ENCODE peak calls at places on chromosome 21, in seven cellular contexts. One of them, this sample, is unnamed.

GRCh38 chr21:45209046-45209445 is 78.6 kb downstream of the POFUT2 start:
- DNase-seq in AG09309: peak; percentile 8
- DNase-seq in left ventricle myocardium inferior: no peak
- DNase-seq in body of pancreas: no peak
- DNase-seq in tibial artery: no peak
- DNase-seq in uterus: no peak
- DNase-seq in fibroblast of lung: peak; percentile 69
- DNase-seq in this sample: no peak

GRCh38 chr21:44300262-44300959 is 558 bp downstream of the PFKL start:
- DNase-seq in AG09309: no peak
- DNase-seq in left ventricle myocardium inferior: peak; percentile 81
- DNase-seq in body of pancreas: peak; percentile 77
- DNase-seq in tibial artery: peak; percentile 88
- DNase-seq in uterus: peak; percentile 70
- DNase-seq in fibroblast of lung: peak; percentile 45
- DNase-seq in this sample: peak; percentile 35

GRCh38 chr21:42518216-42518615 is 4.6 kb downstream of the SLC37A1 start:
- DNase-seq in AG09309: peak; percentile 32
- DNase-seq in left ventricle myocardium inferior: no peak
- DNase-seq in body of pancreas: no peak
- DNase-seq in tibial artery: no peak
- DNase-seq in uterus: no peak
- DNase-seq in fibroblast of lung: peak; percentile 82
- DNase-seq in this sample: no peak

GRCh38 chr21:29376556-29376955 is 77.8 kb downstream of the BACH1 start:
- DNase-seq in AG09309: no peak
- DNase-seq in left ventricle myocardium inferior: no peak
- DNase-seq in body of pancreas: peak; percentile 71
- DNase-seq in tibial artery: no peak
- DNase-seq in uterus: peak; percentile 16
- DNase-seq in fibroblast of lung: no peak
- DNase-seq in this sample: peak; percentile 55

GRCh38 chr21:44702111-44702972 is 5.4 kb downstream of the KRTAP10-12 start:
- DNase-seq in AG09309: no peak
- DNase-seq in left ventricle myocardium inferior: no peak
- DNase-seq in body of pancreas: no peak
- DNase-seq in tibial artery: peak; percentile 46
- DNase-seq in uterus: peak; percentile 10
- DNase-seq in fibroblast of lung: no peak
- DNase-seq in this sample: no peak

GRCh38 chr21:34548782-34549376 is 36.9 kb upstream of the KCNE1 start:
- DNase-seq in AG09309: no peak
- DNase-seq in left ventricle myocardium inferior: no peak
- DNase-seq in body of pancreas: no peak
- DNase-seq in tibial artery: no peak
- DNase-seq in uterus: no peak
- DNase-seq in fibroblast of lung: no peak
- DNase-seq in this sample: no peak

GRCh38 chr21:26194326-26194725 is 23.8 kb upstream of the APP start:
- DNase-seq in AG09309: no peak
- DNase-seq in left ventricle myocardium inferior: no peak
- DNase-seq in body of pancreas: no peak
- DNase-seq in tibial artery: no peak
- DNase-seq in uterus: no peak
- DNase-seq in fibroblast of lung: peak; percentile 18
- DNase-seq in this sample: no peak

GRCh38 chr21:45634511-45635183 is 8.9 kb upstream of the PCBP3 start:
- DNase-seq in AG09309: no peak
- DNase-seq in left ventricle myocardium inferior: no peak
- DNase-seq in body of pancreas: no peak
- DNase-seq in tibial artery: no peak
- DNase-seq in uterus: no peak
- DNase-seq in fibroblast of lung: peak; percentile 70
- DNase-seq in this sample: no peak

GRCh38 chr21:27104749-27105439 is 138.0 kb upstream of the ADAMTS5 start:
- DNase-seq in AG09309: peak; percentile 8
- DNase-seq in left ventricle myocardium inferior: no peak
- DNase-seq in body of pancreas: no peak
- DNase-seq in tibial artery: no peak
- DNase-seq in uterus: no peak
- DNase-seq in fibroblast of lung: no peak
- DNase-seq in this sample: no peak

GRCh38 chr21:42455196-42455595 is 40.8 kb downstream of the RSPH1 start:
- DNase-seq in AG09309: no peak
- DNase-seq in left ventricle myocardium inferior: no peak
- DNase-seq in body of pancreas: no peak
- DNase-seq in tibial artery: no peak
- DNase-seq in uterus: no peak
- DNase-seq in fibroblast of lung: no peak
- DNase-seq in this sample: no peak

GRCh38 chr21:43808832-43809251 is 19.5 kb downstream of the RRP1 start:
- DNase-seq in AG09309: no peak
- DNase-seq in left ventricle myocardium inferior: no peak
- DNase-seq in body of pancreas: no peak
- DNase-seq in tibial artery: no peak
- DNase-seq in uterus: no peak
- DNase-seq in fibroblast of lung: no peak
- DNase-seq in this sample: no peak

GRCh38 chr21:22575165-22575584 is 1577.0 kb downstream of the NCAM2 start:
- DNase-seq in AG09309: no peak
- DNase-seq in left ventricle myocardium inferior: no peak
- DNase-seq in body of pancreas: no peak
- DNase-seq in tibial artery: no peak
- DNase-seq in uterus: no peak
- DNase-seq in fibroblast of lung: no peak
- DNase-seq in this sample: no peak

GRCh38 chr21:34889287-34889536 is 159.9 kb downstream of the RUNX1 start:
- DNase-seq in AG09309: no peak
- DNase-seq in left ventricle myocardium inferior: peak; percentile 46
- DNase-seq in body of pancreas: no peak
- DNase-seq in tibial artery: peak; percentile 77
- DNase-seq in uterus: peak; percentile 36
- DNase-seq in fibroblast of lung: peak; percentile 80
- DNase-seq in this sample: no peak

GRCh38 chr21:42654179-42654912 is 925 bp downstream of the PDE9A start:
- DNase-seq in AG09309: no peak
- DNase-seq in left ventricle myocardium inferior: no peak
- DNase-seq in body of pancreas: no peak
- DNase-seq in tibial artery: no peak
- DNase-seq in uterus: no peak
- DNase-seq in fibroblast of lung: no peak
- DNase-seq in this sample: peak; percentile 18

GRCh38 chr21:42661688-42662429 is 8.4 kb downstream of the PDE9A start:
- DNase-seq in AG09309: no peak
- DNase-seq in left ventricle myocardium inferior: no peak
- DNase-seq in body of pancreas: no peak
- DNase-seq in tibial artery: no peak
- DNase-seq in uterus: no peak
- DNase-seq in fibroblast of lung: no peak
- DNase-seq in this sample: no peak

GRCh38 chr21:42293649-42294272 is 21.4 kb downstream of the TFF3 start:
- DNase-seq in AG09309: no peak
- DNase-seq in left ventricle myocardium inferior: no peak
- DNase-seq in body of pancreas: no peak
- DNase-seq in tibial artery: no peak
- DNase-seq in uterus: no peak
- DNase-seq in fibroblast of lung: no peak
- DNase-seq in this sample: no peak

GRCh38 chr21:21997390-21998333 is 999.5 kb downstream of the NCAM2 start:
- DNase-seq in AG09309: no peak
- DNase-seq in left ventricle myocardium inferior: no peak
- DNase-seq in body of pancreas: no peak
- DNase-seq in tibial artery: no peak
- DNase-seq in uterus: no peak
- DNase-seq in fibroblast of lung: no peak
- DNase-seq in this sample: no peak

GRCh38 chr21:35738342-35738961 is 321.9 kb downstream of the SETD4 start:
- DNase-seq in AG09309: no peak
- DNase-seq in left ventricle myocardium inferior: no peak
- DNase-seq in body of pancreas: peak; percentile 32
- DNase-seq in tibial artery: no peak
- DNase-seq in uterus: peak; percentile 18
- DNase-seq in fibroblast of lung: peak; percentile 86
- DNase-seq in this sample: no peak

GRCh38 chr21:25836396-25836795 is 101.6 kb downstream of the GABPA start:
- DNase-seq in AG09309: no peak
- DNase-seq in left ventricle myocardium inferior: no peak
- DNase-seq in body of pancreas: no peak
- DNase-seq in tibial artery: no peak
- DNase-seq in uterus: no peak
- DNase-seq in fibroblast of lung: peak; percentile 84
- DNase-seq in this sample: no peak

GRCh38 chr21:32412998-32413504 is 545 bp downstream of the EVA1C start:
- DNase-seq in AG09309: no peak
- DNase-seq in left ventricle myocardium inferior: peak; percentile 49
- DNase-seq in body of pancreas: peak; percentile 48
- DNase-seq in tibial artery: peak; percentile 87
- DNase-seq in uterus: peak; percentile 61
- DNase-seq in fibroblast of lung: no peak
- DNase-seq in this sample: no peak

GRCh38 chr21:43374228-43374885 is 52.6 kb downstream of the SIK1 start:
- DNase-seq in AG09309: no peak
- DNase-seq in left ventricle myocardium inferior: no peak
- DNase-seq in body of pancreas: no peak
- DNase-seq in tibial artery: no peak
- DNase-seq in uterus: no peak
- DNase-seq in fibroblast of lung: no peak
- DNase-seq in this sample: no peak

GRCh38 chr21:18117116-18117515 is 127.5 kb upstream of the CHODL start:
- DNase-seq in AG09309: no peak
- DNase-seq in left ventricle myocardium inferior: no peak
- DNase-seq in body of pancreas: no peak
- DNase-seq in tibial artery: no peak
- DNase-seq in uterus: no peak
- DNase-seq in fibroblast of lung: no peak
- DNase-seq in this sample: no peak

DNA sequence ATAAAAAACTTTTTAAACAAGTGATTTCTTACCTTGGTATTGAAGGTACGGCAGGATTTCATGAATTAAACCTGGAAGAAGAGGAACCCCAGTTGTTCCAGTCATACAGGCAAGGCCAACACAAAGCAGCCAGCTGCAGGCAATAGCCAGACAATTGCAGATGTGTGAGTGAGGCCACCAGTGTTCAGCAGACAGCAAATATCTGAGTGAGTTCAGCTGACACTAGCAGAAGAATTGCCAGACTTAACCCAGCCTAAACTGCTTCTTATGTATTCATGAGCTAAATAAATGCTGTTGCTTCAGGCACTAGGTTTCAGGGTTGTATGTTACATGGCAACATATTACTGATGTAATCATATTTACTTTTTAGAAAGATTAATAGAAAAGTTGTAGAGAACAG is 129.9 kb upstream of the CHODL start:
- DNase-seq in AG09309: no peak
- DNase-seq in left ventricle myocardium inferior: no peak
- DNase-seq in body of pancreas: no peak
- DNase-seq in tibial artery: no peak
- DNase-seq in uterus: no peak
- DNase-seq in fibroblast of lung: no peak
- DNase-seq in this sample: no peak
- H3K4me3 ChIP-seq in AG09309: no peak overlapping the region
- H3K4me3 ChIP-seq in left ventricle myocardium inferior: no peak overlapping the region
- H3K4me3 ChIP-seq in body of pancreas: no peak overlapping the region
- H3K4me3 ChIP-seq in tibial artery: no peak overlapping the region
- H3K4me3 ChIP-seq in uterus: no peak overlapping the region
- H3K4me3 ChIP-seq in fibroblast of lung: no peak overlapping the region
- H3K4me3 ChIP-seq in this sample: no peak overlapping the region

DNA sequence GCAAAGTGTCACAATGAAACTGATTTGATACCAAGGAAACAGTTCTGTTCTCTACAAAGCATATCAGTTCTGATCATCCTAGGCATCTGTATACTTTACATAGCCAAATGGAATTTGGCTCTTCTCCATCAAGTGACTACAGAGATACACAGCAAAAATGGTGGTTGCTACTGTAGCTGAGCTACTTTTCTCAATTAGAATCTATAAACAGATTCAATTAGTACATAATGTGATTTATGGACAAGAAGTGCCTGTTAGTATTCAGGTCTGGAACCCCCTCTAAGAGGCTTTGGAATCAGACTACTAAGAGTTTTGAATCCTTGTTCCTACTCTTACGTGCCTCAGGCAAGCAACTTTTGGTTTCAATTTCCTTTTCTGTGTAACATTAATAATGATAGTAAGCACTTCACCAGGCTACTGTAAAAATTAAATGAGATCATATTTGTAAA is 25.5 kb downstream of the C21orf91 start:
- DNase-seq in AG09309: no peak
- DNase-seq in left ventricle myocardium inferior: no peak
- DNase-seq in body of pancreas: no peak
- DNase-seq in tibial artery: no peak
- DNase-seq in uterus: no peak
- DNase-seq in fibroblast of lung: peak; percentile 66
- DNase-seq in this sample: peak; percentile 60
- H3K4me3 ChIP-seq in AG09309: no peak overlapping the region
- H3K4me3 ChIP-seq in left ventricle myocardium inferior: peak overlapping the region; percentile 54
- H3K4me3 ChIP-seq in body of pancreas: no peak overlapping the region
- H3K4me3 ChIP-seq in tibial artery: no peak overlapping the region
- H3K4me3 ChIP-seq in uterus: peak overlapping the region; percentile 14
- H3K4me3 ChIP-seq in fibroblast of lung: peak overlapping the region; percentile 38
- H3K4me3 ChIP-seq in this sample: peak overlapping the region; percentile 72

GRCh38 chr21:37564924-37565529 is 198.5 kb downstream of the DYRK1A start:
- DNase-seq in AG09309: no peak
- DNase-seq in left ventricle myocardium inferior: no peak
- DNase-seq in body of pancreas: peak; percentile 29
- DNase-seq in tibial artery: no peak
- DNase-seq in uterus: no peak
- DNase-seq in fibroblast of lung: peak; percentile 39
- DNase-seq in this sample: no peak
- H3K4me3 ChIP-seq in AG09309: peak overlapping the region; percentile 66
- H3K4me3 ChIP-seq in left ventricle myocardium inferior: peak overlapping the region; percentile 80
- H3K4me3 ChIP-seq in body of pancreas: no peak overlapping the region
- H3K4me3 ChIP-seq in tibial artery: peak overlapping the region; percentile 70
- H3K4me3 ChIP-seq in uterus: no peak overlapping the region
- H3K4me3 ChIP-seq in fibroblast of lung: peak overlapping the region; percentile 43
- H3K4me3 ChIP-seq in this sample: peak overlapping the region; percentile 98

DNA sequence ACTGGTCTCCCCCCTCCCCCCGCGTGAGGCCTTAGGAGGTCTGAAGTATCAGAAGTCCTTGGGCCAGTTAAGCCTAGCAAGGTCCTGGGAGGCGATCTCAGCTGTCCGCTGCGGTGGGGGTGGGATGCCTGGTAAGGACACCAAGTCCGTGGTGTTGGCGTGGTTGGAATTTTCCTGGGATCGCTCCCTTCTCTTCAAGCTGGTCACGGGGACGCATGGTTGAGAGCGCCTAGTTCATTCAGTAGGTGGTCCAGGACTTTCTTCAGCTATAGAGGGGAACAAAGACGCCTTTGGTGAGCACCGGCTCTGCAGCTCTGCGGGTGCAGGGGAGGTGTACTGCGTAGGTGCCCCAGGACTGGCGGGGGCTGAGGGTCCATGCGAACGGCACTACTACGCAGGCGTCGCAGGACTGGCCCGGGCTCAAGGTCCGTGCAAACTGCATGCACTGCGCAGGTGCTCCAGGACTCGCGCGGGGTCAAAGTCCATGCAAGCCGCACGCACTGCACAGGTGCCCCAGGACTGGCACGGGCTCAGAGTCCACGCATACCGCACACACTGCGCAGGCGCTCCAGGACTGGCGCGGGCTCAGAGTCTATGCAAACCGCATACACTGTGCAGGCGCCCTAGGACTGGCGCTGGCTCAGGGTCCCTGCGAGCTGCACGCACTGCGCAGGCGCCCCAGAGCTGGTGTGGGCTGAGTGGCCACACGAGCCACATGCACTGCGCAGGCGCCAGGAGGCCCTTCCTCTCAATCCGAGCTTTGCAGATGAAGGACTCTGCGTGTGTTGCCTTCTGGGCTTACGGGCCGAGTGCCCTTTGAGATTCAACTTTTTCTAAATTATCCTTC is 36.6 kb upstream of the HMGN1 start:
- DNase-seq in AG09309: peak; percentile 33
- DNase-seq in left ventricle myocardium inferior: peak; percentile 86
- DNase-seq in body of pancreas: peak; percentile 98
- DNase-seq in tibial artery: peak; percentile 86
- DNase-seq in uterus: peak; percentile 79
- DNase-seq in fibroblast of lung: peak; percentile 77
- DNase-seq in this sample: peak; percentile 26
- H3K4me3 ChIP-seq in AG09309: peak overlapping the region; percentile 20
- H3K4me3 ChIP-seq in left ventricle myocardium inferior: peak overlapping the region; percentile 63
- H3K4me3 ChIP-seq in body of pancreas: no peak overlapping the region
- H3K4me3 ChIP-seq in tibial artery: peak overlapping the region; percentile 42
- H3K4me3 ChIP-seq in uterus: peak overlapping the region; percentile 18
- H3K4me3 ChIP-seq in fibroblast of lung: peak overlapping the region; percentile 53
- H3K4me3 ChIP-seq in this sample: no peak overlapping the region